ENCODE peak calls at places on chromosome 1, in five cellular contexts. R is sciatic nerve; X is naive thymus-derived CD4-positive, alpha-beta T cell; B is WTC11; Q is fibroblast of pulmonary artery. M is an unnamed sample.

GRCh38 chr1:62045579-62045978 is 149.1 kb upstream of the L1TD1 start:
- DNase-seq in B (no peak), R (no peak), X (no peak), Q (peak), M (no peak)

GRCh38 chr1:93585059-93585966 is 96.3 kb downstream of the BCAR3 start:
- DNase-seq in R (peak), X (no peak), Q (peak), B (no peak), M (peak)

GRCh38 chr1:203035111-203036000 is 9.1 kb downstream of the PPFIA4 start:
- DNase-seq in X (no peak), R (peak), Q (no peak), B (no peak), M (no peak)

GRCh38 chr1:183472488-183473285 is at the start of gene SMG7:
- DNase-seq in R (peak), Q (peak), X (no peak), B (no peak), M (no peak)

GRCh38 chr1:10794724-10795304 is 1.6 kb downstream of the CASZ1 start:
- DNase-seq in R (no peak), Q (no peak), B (peak), X (no peak), M (peak)

GRCh38 chr1:96983866-96984265 is 262.3 kb downstream of the PTBP2 start:
- DNase-seq in B (no peak), R (no peak), Q (no peak), X (no peak), M (no peak)

GRCh38 chr1:101185421-101185820 is 51.4 kb upstream of the S1PR1 start:
- DNase-seq in X (no peak), R (no peak), B (no peak), Q (peak), M (no peak)

GRCh38 chr1:20729155-20729931 is 3.2 kb downstream of the SH2D5 start:
- DNase-seq in X (no peak), R (peak), Q (no peak), B (no peak), M (no peak)

GRCh38 chr1:71269823-71270222 is 189.0 kb upstream of the ZRANB2 start:
- DNase-seq in X (no peak), Q (no peak), R (no peak), B (no peak), M (no peak)

GRCh38 chr1:65256860-65257719 is 52.3 kb upstream of the DNAJC6 start:
- DNase-seq in R (no peak), Q (no peak), B (no peak), X (no peak), M (no peak)

GRCh38 chr1:40948741-40949528 is 30.6 kb upstream of the CTPS1 start:
- DNase-seq in Q (peak), X (peak), R (peak), B (peak), M (peak)

GRCh38 chr1:211891708-211892107 is 61.1 kb upstream of the LPGAT1 start:
- DNase-seq in X (no peak), Q (no peak), R (no peak), B (no peak), M (no peak)

GRCh38 chr1:55040083-55040952 is 970 bp downstream of the PCSK9 start:
- DNase-seq in B (peak), R (no peak), Q (no peak), X (no peak), M (no peak)

GRCh38 chr1:23163395-23163794 is 5.3 kb downstream of the LUZP1 start:
- DNase-seq in R (no peak), Q (peak), X (no peak), B (no peak), M (no peak)

GRCh38 chr1:119768778-119769177 is at the start of gene HMGCS2:
- DNase-seq in Q (no peak), B (no peak), X (no peak), R (no peak), M (no peak)

GRCh38 chr1:208154040-208154439 is 90.1 kb downstream of the PLXNA2 start:
- DNase-seq in R (no peak), X (no peak), B (no peak), Q (no peak), M (peak)

GRCh38 chr1:36097693-36098585 is 9.2 kb downstream of the ADPRS start:
- DNase-seq in R (no peak), X (no peak), Q (no peak), B (no peak), M (no peak)

GRCh38 chr1:33743221-33743998 is 120.5 kb upstream of the HMGB4 start:
- DNase-seq in Q (no peak), B (no peak), R (no peak), X (no peak), M (no peak)

GRCh38 chr1:37449936-37450335 is 24.4 kb upstream of the ZC3H12A start:
- DNase-seq in R (no peak), B (no peak), X (peak), Q (no peak), M (no peak)

GRCh38 chr1:12056331-12056841 is 6.7 kb upstream of the TNFRSF8 start:
- DNase-seq in B (no peak), R (no peak), X (no peak), Q (no peak), M (no peak)

GRCh38 chr1:204045430-204045829 is 27.5 kb upstream of the SOX13 start:
- DNase-seq in R (no peak), X (no peak), B (no peak), Q (peak), M (no peak)

GRCh38 chr1:64487061-64487460 is 17.1 kb downstream of the CACHD1 start:
- DNase-seq in Q (no peak), X (no peak), R (no peak), B (no peak), M (no peak)

GRCh38 chr1:9724706-9725476 is 73.4 kb downstream of the PIK3CD start:
- DNase-seq in B (peak), Q (peak), X (peak), R (no peak), M (peak)

GRCh38 chr1:1374068-1374860 is 743 bp downstream of the AURKAIP1 start:
- DNase-seq in B (no peak), Q (no peak), X (no peak), R (peak), M (no peak)

M was measured in sigmoid colon.